ENCODE peak calls at places on chromosome 12, in nine cellular contexts. U is HS-5; C is HFF-Myc; M is activated CD4-positive, alpha-beta memory T cell treated with anti-CD3 and anti-CD28 coated beads, Interleukin-2, amount 10 ng/mL, durations not matched to agents 7 days and 5 days; Z is NK-92 treated with Interleukin-12 subunit alpha and Interleukin-12 subunit beta, amount 100 ng/mL, for 24 hours; G is GM23338; J is Kasumi-1; K is activated gamma-delta T cell treated with anti-CD3 and anti-CD28 coated beads, Interleukin-2, amount 50 U/mL, for 16 hours; T is CD4-positive, alpha-beta T cell. D is an unnamed sample.
A peak's percentile ranks its signal among the peaks of the same experiment; 100 is the strongest.

GRCh38 chr12:6213969-6214368 is 13.8 kb downstream of the CD9 start:
- DNase-seq in U (no peak), C (no peak), M (no peak), Z (no peak), G (no peak), J (no peak), K (no peak), T (no peak), D (no peak)

GRCh38 chr12:49984476-49984890 is 11.7 kb downstream of the AQP6 start:
- DNase-seq in U (no peak), C (no peak), M (no peak), Z (no peak), G (no peak), J (no peak), K (no peak), T (no peak), D (no peak)

GRCh38 chr12:31574803-31575573 is 15.9 kb downstream of the DENND5B start:
- DNase-seq in U (no peak), C (no peak), M (no peak), Z (no peak), G (no peak), J (peak; percentile 43), K (no peak), T (no peak), D (no peak)

GRCh38 chr12:1629338-1630080 is 478 bp downstream of the WNT5B start:
- DNase-seq in U (no peak), C (no peak), M (no peak), Z (no peak), G (peak; percentile 79), J (peak; percentile 0), K (no peak), T (no peak), D (no peak)

GRCh38 chr12:106288510-106289195 is 13.9 kb upstream of the TCP11L2 start:
- DNase-seq in U (peak; percentile 81), C (peak; percentile 72), M (no peak), Z (peak; percentile 8), G (no peak), J (no peak), K (no peak), T (no peak), D (no peak)

GRCh38 chr12:123388948-123389559 is 5.1 kb downstream of the KMT5A start:
- DNase-seq in U (no peak), C (no peak), M (no peak), Z (no peak), G (peak; percentile 21), J (no peak), K (no peak), T (no peak), D (no peak)

GRCh38 chr12:120687570-120688289 is 781 bp downstream of the MLEC start:
- DNase-seq in U (no peak), C (no peak), M (peak; percentile 46), Z (no peak), G (peak; percentile 58), J (peak; percentile 38), K (peak; percentile 9), T (peak; percentile 29), D (no peak)

GRCh38 chr12:106764738-106765137 is 9.7 kb upstream of the RIC8B start:
- DNase-seq in U (no peak), C (no peak), M (no peak), Z (no peak), G (no peak), J (no peak), K (no peak), T (no peak), D (no peak)

GRCh38 chr12:124295431-124296058 is 652 bp downstream of the RFLNA start:
- DNase-seq in U (no peak), C (no peak), M (no peak), Z (no peak), G (peak; percentile 46), J (no peak), K (no peak), T (no peak), D (no peak)

GRCh38 chr12:102095677-102096263 is 24.1 kb downstream of the NUP37 start:
- DNase-seq in U (no peak), C (no peak), M (no peak), Z (no peak), G (peak; percentile 12), J (peak; percentile 82), K (no peak), T (no peak), D (no peak)

GRCh38 chr12:114625294-114625851 is 58.6 kb downstream of the TBX3 start:
- DNase-seq in U (peak; percentile 54), C (peak; percentile 40), M (peak; percentile 19), Z (peak; percentile 1), G (peak; percentile 91), J (peak; percentile 42), K (no peak), T (peak; percentile 10), D (peak; percentile 58)

GRCh38 chr12:108801736-108802665 is 55.4 kb downstream of the SSH1 start:
- DNase-seq in U (peak; percentile 25), C (peak; percentile 65), M (no peak), Z (no peak), G (peak; percentile 93), J (no peak), K (no peak), T (no peak), D (no peak)

GRCh38 chr12:58395056-58395455 is 453.7 kb downstream of the ATP23 start:
- DNase-seq in U (no peak), C (no peak), M (no peak), Z (no peak), G (no peak), J (no peak), K (no peak), T (no peak), D (no peak)

GRCh38 chr12:20011200-20011599 is 357.1 kb upstream of the PDE3A start:
- DNase-seq in U (no peak), C (no peak), M (no peak), Z (no peak), G (no peak), J (no peak), K (no peak), T (no peak), D (peak; percentile 92)

GRCh38 chr12:4539167-4539870 is 629 bp downstream of the RAD51AP1 start:
- DNase-seq in U (no peak), C (no peak), M (no peak), Z (no peak), G (no peak), J (no peak), K (no peak), T (no peak), D (no peak)

GRCh38 chr12:78568326-78569020 is 296.1 kb upstream of the SYT1 start:
- DNase-seq in U (no peak), C (no peak), M (no peak), Z (no peak), G (no peak), J (no peak), K (no peak), T (no peak), D (no peak)

GRCh38 chr12:112848972-112849371 is 57.4 kb downstream of the RPH3A start:
- DNase-seq in U (no peak), C (no peak), M (no peak), Z (no peak), G (no peak), J (no peak), K (no peak), T (no peak), D (no peak)

GRCh38 chr12:42958271-42958674 is 368.7 kb upstream of the PRICKLE1 start:
- DNase-seq in U (no peak), C (no peak), M (no peak), Z (no peak), G (no peak), J (peak; percentile 66), K (no peak), T (no peak), D (no peak)

GRCh38 chr12:6715130-6715529 is 8.7 kb upstream of the COPS7A start:
- DNase-seq in U (no peak), C (no peak), M (no peak), Z (no peak), G (no peak), J (no peak), K (no peak), T (no peak), D (no peak)

GRCh38 chr12:4943067-4943937 is 33.6 kb downstream of the KCNA1 start:
- DNase-seq in U (no peak), C (no peak), M (no peak), Z (no peak), G (no peak), J (no peak), K (no peak), T (no peak), D (no peak)

GRCh38 chr12:27906127-27906500 is 66.4 kb downstream of the PTHLH start:
- DNase-seq in U (no peak), C (no peak), M (no peak), Z (no peak), G (peak; percentile 8), J (no peak), K (no peak), T (no peak), D (no peak)

GRCh38 chr12:29691146-29691854 is 92.4 kb downstream of the TMTC1 start:
- DNase-seq in U (no peak), C (no peak), M (no peak), Z (no peak), G (peak; percentile 77), J (peak; percentile 9), K (no peak), T (no peak), D (no peak)

GRCh38 chr12:3604750-3605638 is 114.0 kb downstream of the PRMT8 start:
- DNase-seq in U (no peak), C (no peak), M (no peak), Z (no peak), G (peak; percentile 67), J (peak; percentile 16), K (no peak), T (no peak), D (peak; percentile 50)

GRCh38 chr12:120075034-120075616 is 41.4 kb downstream of the RAB35 start:
- DNase-seq in U (no peak), C (no peak), M (no peak), Z (no peak), G (no peak), J (peak; percentile 16), K (no peak), T (no peak), D (no peak)

GRCh38 chr12:6552140-6552551 is 3.7 kb downstream of the IFFO1 start:
- DNase-seq in U (no peak), C (no peak), M (no peak), Z (no peak), G (no peak), J (no peak), K (no peak), T (no peak), D (no peak)

GRCh38 chr12:13887774-13888388 is 93.5 kb downstream of the GRIN2B start:
- DNase-seq in U (no peak), C (no peak), M (no peak), Z (no peak), G (no peak), J (no peak), K (no peak), T (no peak), D (no peak)

GRCh38 chr12:64608901-64609542 is 1.3 kb upstream of the RASSF3 start:
- DNase-seq in U (peak; percentile 56), C (no peak), M (peak; percentile 57), Z (no peak), G (peak; percentile 64), J (peak; percentile 82), K (no peak), T (peak; percentile 38), D (peak; percentile 91)

GRCh38 chr12:53122961-53123468 is 19.7 kb downstream of the SOAT2 start:
- DNase-seq in U (no peak), C (peak; percentile 6), M (no peak), Z (no peak), G (no peak), J (no peak), K (no peak), T (no peak), D (no peak)

GRCh38 chr12:52900166-52900895 is 4.5 kb downstream of the KRT8 start:
- DNase-seq in U (no peak), C (no peak), M (no peak), Z (no peak), G (no peak), J (no peak), K (no peak), T (no peak), D (no peak)

GRCh38 chr12:18383203-18383602 is 121.9 kb downstream of the PIK3C2G start:
- DNase-seq in U (peak; percentile 96), C (peak; percentile 33), M (no peak), Z (no peak), G (peak; percentile 52), J (no peak), K (no peak), T (no peak), D (no peak)

GRCh38 chr12:94265521-94265920 is 117.1 kb downstream of the PLXNC1 start:
- DNase-seq in U (no peak), C (no peak), M (no peak), Z (no peak), G (no peak), J (no peak), K (no peak), T (no peak), D (no peak)